ENCODE peak calls at places on chromosomes 6 and 20, in eight cellular contexts. F is uterus; T is heart left ventricle; Q is GM06990; G is prostate gland; D is adrenal gland; Y is CD8-positive, alpha-beta T cell; N is astrocyte of the spinal cord. I is an unnamed sample.
A peak's percentile ranks its signal among the peaks of the same experiment; 100 is the strongest.

GRCh38 chr6:19297880-19298279 is 539.3 kb upstream of the ID4 start:
- DNase-seq in F (no peak), T (no peak), Q (no peak), G (no peak), D (no peak), Y (no peak), N (no peak), I (no peak)

GRCh38 chr6:3943373-3943772 is 94.2 kb downstream of the FAM50B start:
- DNase-seq in F (peak; percentile 38), T (no peak), Q (no peak), G (no peak), D (no peak), Y (no peak), N (peak; percentile 55), I (no peak)

GRCh38 chr20:2507875-2508630 is 662 bp downstream of the ZNF343 start:
- DNase-seq in F (no peak), T (peak; percentile 30), Q (peak; percentile 7), G (no peak), D (no peak), Y (no peak), N (no peak), I (no peak)

GRCh38 chr6:46263709-46264091 is 92.9 kb upstream of the ENPP5 start:
- DNase-seq in F (no peak), T (no peak), Q (no peak), G (no peak), D (no peak), Y (no peak), N (peak; percentile 2), I (no peak)

GRCh38 chr6:132218063-132218696 is 183.1 kb downstream of the MOXD1 start:
- DNase-seq in F (no peak), T (no peak), Q (no peak), G (no peak), D (no peak), Y (no peak), N (peak; percentile 69), I (no peak)

GRCh38 chr6:132734694-132735236 is 20.9 kb upstream of the VNN1 start:
- DNase-seq in F (no peak), T (no peak), Q (no peak), G (no peak), D (no peak), Y (no peak), N (no peak), I (peak; percentile 62)

GRCh38 chr20:37879003-37879599 is 23.8 kb upstream of the VSTM2L start:
- DNase-seq in F (no peak), T (no peak), Q (no peak), G (no peak), D (no peak), Y (no peak), N (no peak), I (no peak)

GRCh38 chr6:38184780-38185080 is 365.2 kb downstream of the ZFAND3 start:
- DNase-seq in F (no peak), T (no peak), Q (no peak), G (no peak), D (no peak), Y (no peak), N (no peak), I (no peak)

GRCh38 chr6:142459267-142459666 is 157.5 kb downstream of the ADGRG6 start:
- DNase-seq in F (no peak), T (no peak), Q (no peak), G (no peak), D (no peak), Y (no peak), N (peak; percentile 52), I (no peak)

GRCh38 chr20:37797669-37798175 is 103.9 kb downstream of the CTNNBL1 start:
- DNase-seq in F (no peak), T (no peak), Q (no peak), G (no peak), D (no peak), Y (no peak), N (peak; percentile 73), I (no peak)

GRCh38 chr20:8994045-8994444 is 74.8 kb upstream of the PLCB4 start:
- DNase-seq in F (no peak), T (no peak), Q (no peak), G (no peak), D (no peak), Y (no peak), N (no peak), I (no peak)

GRCh38 chr6:31901415-31901952 is 402 bp downstream of the ZBTB12 start:
- DNase-seq in F (peak; percentile 76), T (peak; percentile 67), Q (peak; percentile 72), G (peak; percentile 48), D (peak; percentile 80), Y (peak; percentile 81), N (peak; percentile 37), I (no peak)

GRCh38 chr6:1382883-1383728 is 6.3 kb upstream of the FOXF2 start:
- DNase-seq in F (no peak), T (no peak), Q (no peak), G (no peak), D (no peak), Y (no peak), N (no peak), I (no peak)

GRCh38 chr20:61629361-61630239 is 377.5 kb downstream of the CDH4 start:
- DNase-seq in F (no peak), T (no peak), Q (no peak), G (no peak), D (no peak), Y (no peak), N (no peak), I (no peak)

GRCh38 chr6:119353696-119354095 is 4.1 kb upstream of the MAN1A1 start:
- DNase-seq in F (no peak), T (no peak), Q (no peak), G (no peak), D (no peak), Y (no peak), N (no peak), I (no peak)

GRCh38 chr6:144955853-144956252 is 670.7 kb downstream of the UTRN start:
- DNase-seq in F (no peak), T (no peak), Q (no peak), G (no peak), D (no peak), Y (no peak), N (peak; percentile 53), I (no peak)

GRCh38 chr6:157046776-157047175 is 269.6 kb downstream of the ARID1B start:
- DNase-seq in F (no peak), T (no peak), Q (no peak), G (no peak), D (no peak), Y (no peak), N (no peak), I (no peak)

GRCh38 chr6:3137057-3137777 is 18.7 kb downstream of the BPHL start:
- DNase-seq in F (no peak), T (no peak), Q (no peak), G (no peak), D (no peak), Y (no peak), N (no peak), I (no peak)

GRCh38 chr6:13444604-13445003 is 42.8 kb downstream of the GFOD1 start:
- DNase-seq in F (no peak), T (no peak), Q (no peak), G (no peak), D (no peak), Y (no peak), N (no peak), I (no peak)
- H3K4me3 ChIP-seq in F (no peak overlapping the region), T (no peak overlapping the region), Q (no peak overlapping the region), G (no peak overlapping the region), D (no peak overlapping the region), Y (no peak overlapping the region), N (no peak overlapping the region), I (no peak overlapping the region)

GRCh38 chr6:10330515-10330914 is 84.4 kb downstream of the TFAP2A start:
- DNase-seq in F (no peak), T (no peak), Q (no peak), G (no peak), D (no peak), Y (no peak), N (no peak), I (no peak)
- TF ChIP-seq CTCF in F (no peak), T (no peak), Q (no peak), G (no peak), D (no peak), Y (no peak), N (no peak), I (no peak)

GRCh38 chr6:21023210-21023609 is 489.0 kb downstream of the CDKAL1 start:
- DNase-seq in F (no peak), T (no peak), Q (peak; percentile 37), G (no peak), D (no peak), Y (no peak), N (no peak), I (no peak)
- H3K4me3 ChIP-seq in F (no peak overlapping the region), T (no peak overlapping the region), Q (no peak overlapping the region), G (no peak overlapping the region), D (no peak overlapping the region), Y (no peak overlapping the region), N (no peak overlapping the region), I (no peak overlapping the region)

GRCh38 chr6:23179994-23180393 is 610.6 kb downstream of the HDGFL1 start:
- DNase-seq in F (no peak), T (no peak), Q (no peak), G (no peak), D (no peak), Y (no peak), N (no peak), I (no peak)

GRCh38 chr6:23174781-23175361 is 605.5 kb downstream of the HDGFL1 start:
- DNase-seq in F (no peak), T (no peak), Q (no peak), G (no peak), D (no peak), Y (no peak), N (peak; percentile 96), I (no peak)

GRCh38 chr6:23176471-23176870 is 607.1 kb downstream of the HDGFL1 start:
- DNase-seq in F (no peak), T (no peak), Q (no peak), G (no peak), D (no peak), Y (no peak), N (no peak), I (no peak)

GRCh38 chr6:23175391-23175790 is 606.0 kb downstream of the HDGFL1 start:
- DNase-seq in F (no peak), T (no peak), Q (no peak), G (no peak), D (no peak), Y (no peak), N (no peak), I (no peak)

GRCh38 chr6:23176883-23177282 is 607.5 kb downstream of the HDGFL1 start:
- DNase-seq in F (no peak), T (no peak), Q (no peak), G (no peak), D (no peak), Y (no peak), N (no peak), I (no peak)
- TF ChIP-seq CTCF in F (no peak), T (peak; percentile 6), Q (no peak), G (no peak), D (no peak), Y (no peak), N (no peak), I (no peak)